ENCODE peak calls at places on chromosome 5, in five cellular contexts. One of them, this sample, is unnamed.

GRCh38 chr5:17992296-17992695 is 358.0 kb downstream of the TAF11L14 start:
- DNase-seq in astrocyte of the spinal cord: no peak
- DNase-seq in natural killer cell: no peak
- DNase-seq in D721Med: no peak
- DNase-seq in Panc1: no peak
- DNase-seq in this sample: no peak

GRCh38 chr5:115460476-115460875 is 84.1 kb downstream of the FEM1C start:
- DNase-seq in astrocyte of the spinal cord: peak
- DNase-seq in natural killer cell: no peak
- DNase-seq in D721Med: no peak
- DNase-seq in Panc1: peak
- DNase-seq in this sample: no peak

GRCh38 chr5:94870496-94871214 is 252.2 kb downstream of the SLF1 start:
- DNase-seq in astrocyte of the spinal cord: no peak
- DNase-seq in natural killer cell: no peak
- DNase-seq in D721Med: no peak
- DNase-seq in Panc1: no peak
- DNase-seq in this sample: no peak

GRCh38 chr5:108867661-108868060 is 120.0 kb downstream of the FER start:
- DNase-seq in astrocyte of the spinal cord: no peak
- DNase-seq in natural killer cell: no peak
- DNase-seq in D721Med: no peak
- DNase-seq in Panc1: no peak
- DNase-seq in this sample: no peak

GRCh38 chr5:73311291-73312110 is 137.1 kb downstream of the FOXD1 start:
- DNase-seq in astrocyte of the spinal cord: peak
- DNase-seq in natural killer cell: no peak
- DNase-seq in D721Med: no peak
- DNase-seq in Panc1: no peak
- DNase-seq in this sample: no peak

GRCh38 chr5:54093081-54093492 is 217.3 kb downstream of the ARL15 start:
- DNase-seq in astrocyte of the spinal cord: no peak
- DNase-seq in natural killer cell: no peak
- DNase-seq in D721Med: no peak
- DNase-seq in Panc1: no peak
- DNase-seq in this sample: no peak

GRCh38 chr5:151063590-151063989 is 17.2 kb downstream of the TNIP1 start:
- DNase-seq in astrocyte of the spinal cord: no peak
- DNase-seq in natural killer cell: no peak
- DNase-seq in D721Med: no peak
- DNase-seq in Panc1: no peak
- DNase-seq in this sample: no peak

GRCh38 chr5:9540791-9541190 is 5.1 kb downstream of the SEMA5A start:
- DNase-seq in astrocyte of the spinal cord: peak
- DNase-seq in natural killer cell: no peak
- DNase-seq in D721Med: no peak
- DNase-seq in Panc1: no peak
- DNase-seq in this sample: no peak

GRCh38 chr5:17233488-17233887 is 16.1 kb downstream of the BASP1 start:
- DNase-seq in astrocyte of the spinal cord: no peak
- DNase-seq in natural killer cell: no peak
- DNase-seq in D721Med: no peak
- DNase-seq in Panc1: no peak
- DNase-seq in this sample: no peak

GRCh38 chr5:131634996-131635754 is at the start of gene RAPGEF6:
- DNase-seq in astrocyte of the spinal cord: peak
- DNase-seq in natural killer cell: peak
- DNase-seq in D721Med: peak
- DNase-seq in Panc1: peak
- DNase-seq in this sample: peak

GRCh38 chr5:131637694-131638093 is 2.7 kb upstream of the RAPGEF6 start:
- DNase-seq in astrocyte of the spinal cord: no peak
- DNase-seq in natural killer cell: no peak
- DNase-seq in D721Med: no peak
- DNase-seq in Panc1: no peak
- DNase-seq in this sample: no peak

GRCh38 chr5:131633830-131634229 is 1.2 kb downstream of the RAPGEF6 start:
- DNase-seq in astrocyte of the spinal cord: no peak
- DNase-seq in natural killer cell: no peak
- DNase-seq in D721Med: no peak
- DNase-seq in Panc1: no peak
- DNase-seq in this sample: no peak

GRCh38 chr5:131635755-131636479 is 888 bp upstream of the RAPGEF6 start:
- DNase-seq in astrocyte of the spinal cord: no peak
- DNase-seq in natural killer cell: no peak
- DNase-seq in D721Med: no peak
- DNase-seq in Panc1: no peak
- DNase-seq in this sample: no peak

GRCh38 chr5:131634666-131634995 is 398 bp downstream of the RAPGEF6 start:
- DNase-seq in astrocyte of the spinal cord: peak
- DNase-seq in natural killer cell: no peak
- DNase-seq in D721Med: no peak
- DNase-seq in Panc1: no peak
- DNase-seq in this sample: no peak
- TF ChIP-seq CTCF in astrocyte of the spinal cord: no peak
- TF ChIP-seq CTCF in natural killer cell: no peak
- TF ChIP-seq CTCF in D721Med: no peak
- TF ChIP-seq CTCF in Panc1: no peak
- TF ChIP-seq CTCF in this sample: no peak

GRCh38 chr5:33303696-33304095 is 137.1 kb upstream of the TARS1 start:
- DNase-seq in astrocyte of the spinal cord: no peak
- DNase-seq in natural killer cell: no peak
- DNase-seq in D721Med: no peak
- DNase-seq in Panc1: no peak
- DNase-seq in this sample: no peak

GRCh38 chr5:33299621-33300208 is 141.1 kb upstream of the TARS1 start:
- DNase-seq in astrocyte of the spinal cord: peak
- DNase-seq in natural killer cell: no peak
- DNase-seq in D721Med: no peak
- DNase-seq in Panc1: peak
- DNase-seq in this sample: no peak

GRCh38 chr5:33300209-33300742 is 140.5 kb upstream of the TARS1 start:
- DNase-seq in astrocyte of the spinal cord: no peak
- DNase-seq in natural killer cell: no peak
- DNase-seq in D721Med: no peak
- DNase-seq in Panc1: no peak
- DNase-seq in this sample: no peak

DNA sequence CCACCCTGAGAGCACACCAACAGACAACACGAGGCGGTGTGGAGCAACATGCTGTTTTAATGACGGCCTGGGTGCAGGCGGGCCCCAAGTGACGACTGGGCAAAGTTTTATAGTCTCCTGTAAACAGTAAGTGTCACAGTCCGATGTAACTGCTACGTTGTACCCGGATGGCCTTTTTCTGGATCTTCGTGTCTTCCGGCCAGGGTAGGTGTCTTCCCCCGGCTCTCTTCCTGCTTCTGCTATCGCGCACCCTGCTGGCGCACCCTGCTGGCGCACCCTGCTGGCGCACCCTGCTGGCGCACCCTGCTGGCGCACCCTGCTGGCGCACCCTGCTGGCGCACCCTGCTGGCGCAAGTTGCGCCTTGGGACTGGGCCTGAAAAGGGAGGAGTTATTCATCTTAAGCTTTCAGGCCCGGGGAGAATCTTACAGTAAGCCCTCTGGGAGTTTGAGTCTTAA is 143.0 kb upstream of the TARS1 start:
- DNase-seq in astrocyte of the spinal cord: no peak
- DNase-seq in natural killer cell: no peak
- DNase-seq in D721Med: no peak
- DNase-seq in Panc1: no peak
- DNase-seq in this sample: no peak
- TF ChIP-seq CTCF in astrocyte of the spinal cord: no peak
- TF ChIP-seq CTCF in natural killer cell: no peak
- TF ChIP-seq CTCF in D721Med: no peak
- TF ChIP-seq CTCF in Panc1: peak
- TF ChIP-seq CTCF in this sample: no peak

DNA sequence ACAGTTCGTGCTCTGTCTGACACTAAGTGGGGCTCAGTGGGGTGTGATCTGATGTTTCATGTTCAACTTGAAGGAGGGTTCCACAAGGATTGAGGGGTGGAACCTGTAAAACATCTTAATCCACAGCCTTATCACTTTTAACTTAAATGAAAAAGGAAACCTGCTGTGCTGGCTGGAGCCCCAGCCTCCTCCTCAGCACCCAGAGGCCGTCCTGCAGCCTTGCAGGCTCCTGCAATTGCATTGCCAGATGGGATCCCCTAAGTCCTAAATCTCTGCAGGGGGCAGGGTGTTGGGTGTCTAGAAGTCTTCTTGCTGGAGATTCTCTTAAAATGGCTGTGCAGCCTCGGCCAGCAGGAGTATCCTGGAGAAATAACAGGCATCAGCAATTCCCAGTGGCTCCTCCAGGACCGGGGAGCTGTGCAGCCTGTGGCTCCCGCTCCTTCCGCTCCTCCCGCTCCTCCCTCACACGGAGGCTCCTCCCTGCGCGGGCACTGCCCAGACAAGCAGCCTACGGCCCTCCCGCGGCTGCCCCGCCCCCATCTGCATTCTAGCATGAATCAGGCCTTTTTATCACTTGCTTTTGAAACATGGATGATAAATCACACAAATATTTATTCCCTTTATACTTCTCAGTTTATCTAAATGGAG is 131.0 kb downstream of the ADAMTS16 start:
- DNase-seq in astrocyte of the spinal cord: peak
- DNase-seq in natural killer cell: no peak
- DNase-seq in D721Med: no peak
- DNase-seq in Panc1: peak
- DNase-seq in this sample: no peak
- TF ChIP-seq CTCF in astrocyte of the spinal cord: no peak
- TF ChIP-seq CTCF in natural killer cell: no peak
- TF ChIP-seq CTCF in D721Med: no peak
- TF ChIP-seq CTCF in Panc1: no peak
- TF ChIP-seq CTCF in this sample: no peak

GRCh38 chr5:173293817-173294672 is 34.2 kb downstream of the STC2 start:
- DNase-seq in astrocyte of the spinal cord: peak
- DNase-seq in natural killer cell: peak
- DNase-seq in D721Med: peak
- DNase-seq in Panc1: no peak
- DNase-seq in this sample: peak
- TF ChIP-seq CTCF in astrocyte of the spinal cord: peak
- TF ChIP-seq CTCF in natural killer cell: peak
- TF ChIP-seq CTCF in D721Med: peak
- TF ChIP-seq CTCF in Panc1: peak
- TF ChIP-seq CTCF in this sample: no peak

GRCh38 chr5:129113867-129114266 is 19.3 kb downstream of the ISOC1 start:
- DNase-seq in astrocyte of the spinal cord: no peak
- DNase-seq in natural killer cell: no peak
- DNase-seq in D721Med: no peak
- DNase-seq in Panc1: no peak
- DNase-seq in this sample: no peak
- TF ChIP-seq CTCF in astrocyte of the spinal cord: no peak
- TF ChIP-seq CTCF in natural killer cell: no peak
- TF ChIP-seq CTCF in D721Med: no peak
- TF ChIP-seq CTCF in Panc1: peak
- TF ChIP-seq CTCF in this sample: no peak